ENCODE peak calls at places on chromosomes 3 and 15, in four cellular contexts. T, D, I and K are unnamed samples.

GRCh38 chr3:121477589-121477988 is 68.2 kb downstream of the POLQ start:
- ATAC-seq in T (no peak), D (no peak), I (no peak), K (no peak)

GRCh38 chr3:184733181-184733580 is 21.3 kb upstream of the MAGEF1 start:
- ATAC-seq in T (no peak), D (no peak), I (peak), K (no peak)

GRCh38 chr3:192060160-192060783 is 599.3 kb downstream of the PYDC2 start:
- ATAC-seq in T (no peak), D (no peak), I (no peak), K (no peak)

GRCh38 chr3:52851348-52851747 is 16.5 kb upstream of the MUSTN1 start:
- ATAC-seq in T (peak), D (peak), I (peak), K (peak)

GRCh38 chr3:53354945-53355498 is 7.7 kb upstream of the DCP1A start:
- ATAC-seq in T (no peak), D (no peak), I (peak), K (no peak)

GRCh38 chr15:85403745-85404144 is 23.3 kb downstream of the AKAP13 start:
- ATAC-seq in T (peak), D (no peak), I (no peak), K (peak)

GRCh38 chr3:153760952-153761351 is 360.2 kb upstream of the ARHGEF26 start:
- ATAC-seq in T (no peak), D (no peak), I (no peak), K (no peak)

GRCh38 chr3:69524826-69525225 is 138.9 kb upstream of the FRMD4B start:
- ATAC-seq in T (peak), D (no peak), I (no peak), K (no peak)

GRCh38 chr15:61364871-61365270 is 135.8 kb upstream of the RORA start:
- ATAC-seq in T (no peak), D (no peak), I (no peak), K (no peak)

GRCh38 chr15:74662064-74662860 is 33.6 kb downstream of the EDC3 start:
- ATAC-seq in T (no peak), D (no peak), I (no peak), K (no peak)

GRCh38 chr3:143329567-143330164 is 210.1 kb downstream of the CHST2 start:
- ATAC-seq in T (peak), D (no peak), I (peak), K (peak)

GRCh38 chr3:122464659-122465058 is 48.8 kb upstream of the WDR5B start:
- ATAC-seq in T (no peak), D (no peak), I (no peak), K (no peak)

GRCh38 chr3:132984181-132984580 is 54.0 kb upstream of the TMEM108 start:
- ATAC-seq in T (peak), D (no peak), I (no peak), K (no peak)

GRCh38 chr15:36966704-36967103 is 133.6 kb downstream of the MEIS2 start:
- ATAC-seq in T (no peak), D (no peak), I (no peak), K (no peak)

GRCh38 chr15:92565351-92566125 is 90.0 kb downstream of the FAM174B start:
- ATAC-seq in T (no peak), D (no peak), I (no peak), K (no peak)

GRCh38 chr3:51669241-51670052 is 1.6 kb upstream of the TEX264 start:
- ATAC-seq in T (peak), D (peak), I (peak), K (peak)

GRCh38 chr3:15601046-15601398 is 347 bp downstream of the HACL1 start:
- ATAC-seq in T (peak), D (peak), I (peak), K (peak)

GRCh38 chr3:1727242-1727641 is 371.4 kb upstream of the CNTN4 start:
- ATAC-seq in T (no peak), D (no peak), I (no peak), K (no peak)

GRCh38 chr3:88896026-88896425 is 211.4 kb upstream of the EPHA3 start:
- ATAC-seq in T (no peak), D (no peak), I (no peak), K (no peak)

GRCh38 chr3:99175276-99175801 is 273.8 kb upstream of the DCBLD2 start:
- ATAC-seq in T (no peak), D (no peak), I (no peak), K (no peak)

GRCh38 chr3:40970067-40970466 is 229.2 kb upstream of the CTNNB1 start:
- ATAC-seq in T (no peak), D (no peak), I (no peak), K (no peak)

GRCh38 chr3:89264037-89264560 is 156.7 kb downstream of the EPHA3 start:
- ATAC-seq in T (no peak), D (no peak), I (no peak), K (no peak)

GRCh38 chr15:78933187-78934062 is 11.4 kb downstream of the CTSH start:
- ATAC-seq in T (no peak), D (no peak), I (no peak), K (peak)

GRCh38 chr3:188955919-188956318 is 215.9 kb upstream of the TPRG1 start:
- ATAC-seq in T (no peak), D (no peak), I (no peak), K (no peak)

GRCh38 chr3:183160616-183161015 is 1.9 kb downstream of the LAMP3 start:
- ATAC-seq in T (no peak), D (no peak), I (no peak), K (no peak)
- TF ChIP-seq POLR2AphosphoS5 in T (no peak), D (no peak), I (no peak), K (no peak)

GRCh38 chr3:195260286-195260905 is 10.6 kb downstream of the XXYLT1 start:
- ATAC-seq in T (peak), D (peak), I (no peak), K (peak)

GRCh38 chr3:195258449-195259145 is 12.4 kb downstream of the XXYLT1 start:
- ATAC-seq in T (no peak), D (no peak), I (peak), K (no peak)

GRCh38 chr3:195257454-195258448 is 13.2 kb downstream of the XXYLT1 start:
- ATAC-seq in T (no peak), D (no peak), I (no peak), K (no peak)

GRCh38 chr3:195259146-195259563 is 11.8 kb downstream of the XXYLT1 start:
- ATAC-seq in T (peak), D (peak), I (peak), K (no peak)

DNA sequence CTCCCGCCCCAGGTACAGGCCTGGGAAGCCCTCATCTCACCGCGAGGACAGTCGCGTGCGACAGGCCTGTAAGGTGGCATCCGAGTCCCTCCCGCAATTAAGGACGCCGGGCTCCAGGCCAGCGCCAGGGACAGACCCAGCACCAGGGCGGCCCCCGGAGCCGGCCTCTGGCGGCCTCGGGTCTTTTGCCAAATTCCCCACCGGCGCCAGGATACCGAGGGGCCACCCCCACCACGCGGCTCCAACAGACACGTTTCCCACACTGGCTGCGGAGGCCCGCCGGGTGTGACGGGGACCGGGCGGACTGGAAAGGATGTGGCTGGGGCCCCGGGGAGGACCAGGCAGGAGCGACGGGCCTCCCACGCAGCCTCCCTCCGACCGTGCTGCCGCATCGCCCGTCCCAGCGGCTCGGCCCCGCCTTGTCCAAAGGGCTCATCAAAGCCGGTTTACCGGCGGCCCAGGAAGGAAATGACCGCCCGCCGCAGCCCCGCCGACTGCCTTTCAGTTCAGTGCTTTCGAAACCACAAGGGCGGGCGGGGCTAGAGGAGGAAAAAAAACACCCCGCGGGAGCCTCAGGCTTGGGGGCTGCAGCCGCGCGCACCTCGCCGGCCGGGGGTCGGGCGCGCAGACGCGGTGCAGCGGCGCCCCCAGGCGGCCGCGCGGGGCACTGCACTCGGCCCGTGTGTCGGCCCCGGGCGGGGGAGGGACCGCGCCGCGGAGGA is 11.2 kb downstream of the XXYLT1 start:
- ATAC-seq in T (peak), D (peak), I (peak), K (peak)
- TF ChIP-seq POLR2A in T (peak), D (no peak), I (no peak), K (peak)

GRCh38 chr15:31263751-31264533 is 62.7 kb upstream of the KLF13 start:
- ATAC-seq in T (peak), D (no peak), I (no peak), K (peak)

GRCh38 chr15:31264534-31265089 is 62.0 kb upstream of the KLF13 start:
- ATAC-seq in T (no peak), D (no peak), I (no peak), K (no peak)

GRCh38 chr15:31261266-31262142 is 65.1 kb upstream of the KLF13 start:
- ATAC-seq in T (no peak), D (no peak), I (no peak), K (no peak)

GRCh38 chr15:31262143-31262530 is 64.5 kb upstream of the KLF13 start:
- ATAC-seq in T (no peak), D (no peak), I (no peak), K (no peak)

GRCh38 chr15:31262901-31263671 is 63.5 kb upstream of the KLF13 start:
- ATAC-seq in T (peak), D (no peak), I (peak), K (peak)
- H3K27ac ChIP-seq in T (peak), D (no peak), I (no peak), K (peak)

GRCh38 chr3:49238274-49239127 is 38.5 kb downstream of the C3orf62 start:
- ATAC-seq in T (peak), D (peak), I (peak), K (peak)
- TF ChIP-seq POLR2AphosphoS5 in T (peak), D (no peak), I (peak), K (peak)

DNA sequence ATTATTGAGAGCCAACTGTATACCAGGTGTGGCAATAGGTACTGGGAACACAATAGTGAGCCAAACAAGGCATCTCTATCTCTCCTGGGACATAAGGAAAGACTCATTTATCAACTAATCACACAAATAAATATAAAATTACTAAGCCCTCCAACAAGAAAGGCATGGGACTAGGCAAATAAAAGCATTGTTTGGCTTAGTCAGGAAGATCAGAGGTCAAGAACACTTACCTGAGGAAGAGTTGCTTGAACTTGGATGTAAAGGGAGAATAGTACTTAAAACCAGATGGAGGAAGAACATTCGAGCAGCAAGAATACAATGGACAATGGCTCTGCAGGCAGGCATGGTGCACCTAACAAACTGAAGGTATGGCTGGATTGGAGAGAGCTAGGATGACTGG is 300.7 kb downstream of the WDR72 start:
- ATAC-seq in T (no peak), D (no peak), I (no peak), K (no peak)
- TF ChIP-seq POLR2A in T (no peak), D (no peak), I (no peak), K (no peak)

GRCh38 chr15:68149059-68149458 is 56.1 kb downstream of the CALML4 start:
- ATAC-seq in T (no peak), D (no peak), I (no peak), K (no peak)

GRCh38 chr15:68152342-68152741 is 52.8 kb downstream of the CALML4 start:
- ATAC-seq in T (no peak), D (no peak), I (no peak), K (no peak)

GRCh38 chr15:68148039-68148438 is 57.1 kb downstream of the CALML4 start:
- ATAC-seq in T (peak), D (no peak), I (peak), K (no peak)

GRCh38 chr15:68151277-68151676 is 53.9 kb downstream of the CALML4 start:
- ATAC-seq in T (no peak), D (no peak), I (no peak), K (no peak)

DNA sequence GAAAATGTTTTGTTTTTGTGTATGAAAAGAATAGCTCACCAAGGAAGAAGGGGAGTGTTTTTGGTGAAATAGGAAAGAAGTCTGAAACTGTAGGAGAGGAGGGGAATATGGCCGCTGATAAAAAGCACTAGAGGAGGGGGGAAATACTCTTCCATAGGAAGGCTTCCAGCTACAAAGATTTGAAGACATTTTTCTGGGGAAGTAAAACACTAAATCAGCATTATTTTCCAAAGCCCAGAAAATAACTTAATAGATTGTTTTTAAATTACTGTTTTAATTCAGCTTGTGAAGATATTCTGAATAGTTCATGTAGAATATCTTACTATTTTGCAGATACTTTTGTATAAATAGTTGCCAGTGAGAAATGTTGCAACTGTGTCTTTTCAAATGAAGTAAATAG is 54.9 kb downstream of the CALML4 start:
- ATAC-seq in T (no peak), D (no peak), I (no peak), K (no peak)
- H3K27ac ChIP-seq in T (no peak), D (no peak), I (no peak), K (no peak)